ENCODE peak calls at places on chromosomes 3 and 15, in six cellular contexts. Q is AG09319; F is stimulated activated CD8-positive, alpha-beta memory T cell treated with anti-CD3 and anti-CD28 coated beads, Interleukin-7, amount 100 ng/mL, for 4 hours; S is pancreas; R is GM20000; B is mucosa of gallbladder. I is an unnamed sample.

GRCh38 chr3:33278106-33278672 is 947 bp downstream of the FBXL2 start:
- DNase-seq in B (no peak), S (no peak), R (no peak), Q (no peak), F (no peak), I (no peak)

GRCh38 chr3:172625404-172625803 is 85.5 kb downstream of the NCEH1 start:
- DNase-seq in B (no peak), R (no peak), S (no peak), F (no peak), Q (no peak), I (no peak)

GRCh38 chr3:185943363-185944106 is 5.7 kb upstream of the TRA2B start:
- DNase-seq in Q (peak), R (peak), S (peak), B (peak), F (peak), I (peak)

GRCh38 chr3:127749361-127749760 is 73.0 kb downstream of the MGLL start:
- DNase-seq in R (no peak), S (no peak), Q (no peak), F (no peak), B (no peak), I (no peak)

GRCh38 chr15:31740203-31740602 is 290.1 kb upstream of the CHRNA7 start:
- DNase-seq in F (no peak), R (no peak), S (no peak), Q (no peak), B (no peak), I (peak)

GRCh38 chr3:194559530-194559929 is 72.7 kb upstream of the ATP13A3 start:
- DNase-seq in B (no peak), Q (no peak), R (no peak), F (no peak), S (no peak), I (no peak)

GRCh38 chr3:123186695-123187094 is 15.0 kb upstream of the SEC22A start:
- DNase-seq in B (no peak), Q (no peak), R (no peak), F (no peak), S (no peak), I (no peak)

GRCh38 chr15:63858881-63859280 is 25.1 kb upstream of the HERC1 start:
- DNase-seq in S (no peak), B (no peak), R (no peak), F (no peak), Q (no peak), I (no peak)

GRCh38 chr3:60017631-60018030 is 967.8 kb upstream of the CFAP20DC start:
- DNase-seq in B (peak), Q (no peak), F (peak), R (peak), S (no peak), I (no peak)

GRCh38 chr3:8900065-8900464 is 63.2 kb downstream of the RAD18 start:
- DNase-seq in B (no peak), F (no peak), R (no peak), Q (no peak), S (no peak), I (no peak)

GRCh38 chr15:49706805-49707204 is 86.0 kb downstream of the DTWD1 start:
- DNase-seq in S (no peak), R (no peak), B (no peak), F (no peak), Q (no peak), I (no peak)

GRCh38 chr15:57667171-57667924 is 39.2 kb upstream of the POLR2M start:
- DNase-seq in S (peak), Q (peak), F (no peak), B (peak), R (no peak), I (peak)

GRCh38 chr15:87312221-87312620 is 944.3 kb downstream of the NTRK3 start:
- DNase-seq in F (no peak), R (no peak), Q (no peak), B (no peak), S (no peak), I (no peak)

GRCh38 chr3:31064021-31064420 is 169.6 kb upstream of the GADL1 start:
- DNase-seq in R (no peak), Q (peak), B (no peak), F (no peak), S (no peak), I (no peak)

GRCh38 chr3:141071681-141072260 is 20.6 kb downstream of the SPSB4 start:
- DNase-seq in R (no peak), B (no peak), S (peak), Q (no peak), F (no peak), I (no peak)

GRCh38 chr3:181725830-181726229 is 14.1 kb downstream of the SOX2 start:
- DNase-seq in R (no peak), F (no peak), S (no peak), Q (no peak), B (no peak), I (no peak)

GRCh38 chr3:103218793-103219192 is 784.0 kb downstream of the ZPLD1 start:
- DNase-seq in S (no peak), F (no peak), R (peak), B (no peak), Q (no peak), I (no peak)

GRCh38 chr3:34267088-34267487 is 468.7 kb downstream of the PDCD6IP start:
- DNase-seq in S (no peak), R (no peak), Q (no peak), B (no peak), F (no peak), I (no peak)

GRCh38 chr3:74844428-74844827 is 230.0 kb upstream of the CNTN3 start:
- DNase-seq in B (no peak), S (no peak), R (no peak), F (no peak), Q (no peak), I (no peak)

GRCh38 chr3:66406186-66406585 is 94.6 kb downstream of the LRIG1 start:
- DNase-seq in F (no peak), B (no peak), S (no peak), Q (no peak), R (no peak), I (no peak)

GRCh38 chr3:127177226-127177625 is 15.7 kb upstream of the PRR23E start:
- DNase-seq in R (no peak), F (no peak), B (no peak), Q (no peak), S (no peak), I (no peak)

GRCh38 chr3:185317674-185318073 is 45.3 kb upstream of the MAP3K13 start:
- DNase-seq in R (no peak), S (no peak), F (no peak), B (no peak), Q (no peak), I (no peak)

GRCh38 chr3:196108075-196108743 is 26.3 kb upstream of the TFRC start:
- DNase-seq in F (no peak), R (no peak), B (no peak), Q (no peak), S (no peak), I (no peak)

GRCh38 chr3:34938784-34939183 is 700.5 kb upstream of the ARPP21 start:
- DNase-seq in B (no peak), R (no peak), F (no peak), S (no peak), Q (no peak), I (no peak)

GRCh38 chr15:81176291-81176893 is 20.3 kb upstream of the IL16 start:
- DNase-seq in R (no peak), S (no peak), B (peak), Q (no peak), F (no peak), I (no peak)

I was measured in fibroblast of the conjunctiva.